ENCODE peak calls at places on chromosomes 3 and 15, in nine cellular contexts. One of them, this sample, is unnamed.

GRCh38 chr3:46926447-46926846 is 48.9 kb downstream of the PTH1R start:
- DNase-seq in upper lobe of right lung: no peak
- DNase-seq in fibroblast of lung: no peak
- DNase-seq in fibroblast of pulmonary artery: no peak
- DNase-seq in transverse colon: no peak
- DNase-seq in endodermal cell: no peak
- DNase-seq in brain microvascular endothelial cell: no peak
- DNase-seq in AG09309: no peak
- DNase-seq in heart right ventricle: no peak
- DNase-seq in this sample: no peak

GRCh38 chr3:69433938-69434263 is 48.0 kb upstream of the FRMD4B start:
- DNase-seq in upper lobe of right lung: no peak
- DNase-seq in fibroblast of lung: peak; percentile 32
- DNase-seq in fibroblast of pulmonary artery: no peak
- DNase-seq in transverse colon: no peak
- DNase-seq in endodermal cell: no peak
- DNase-seq in brain microvascular endothelial cell: no peak
- DNase-seq in AG09309: no peak
- DNase-seq in heart right ventricle: no peak
- DNase-seq in this sample: no peak

GRCh38 chr3:124411729-124412128 is 318.5 kb upstream of the UMPS start:
- DNase-seq in upper lobe of right lung: no peak
- DNase-seq in fibroblast of lung: no peak
- DNase-seq in fibroblast of pulmonary artery: no peak
- DNase-seq in transverse colon: no peak
- DNase-seq in endodermal cell: no peak
- DNase-seq in brain microvascular endothelial cell: no peak
- DNase-seq in AG09309: no peak
- DNase-seq in heart right ventricle: no peak
- DNase-seq in this sample: no peak

GRCh38 chr3:113695426-113695817 is 1.0 kb downstream of the USF3 start:
- DNase-seq in upper lobe of right lung: no peak
- DNase-seq in fibroblast of lung: peak; percentile 16
- DNase-seq in fibroblast of pulmonary artery: peak; percentile 7
- DNase-seq in transverse colon: no peak
- DNase-seq in endodermal cell: no peak
- DNase-seq in brain microvascular endothelial cell: no peak
- DNase-seq in AG09309: no peak
- DNase-seq in heart right ventricle: no peak
- DNase-seq in this sample: no peak

GRCh38 chr15:25170113-25170731 is 215.4 kb downstream of the SNRPN start:
- DNase-seq in upper lobe of right lung: peak; percentile 44
- DNase-seq in fibroblast of lung: no peak
- DNase-seq in fibroblast of pulmonary artery: no peak
- DNase-seq in transverse colon: no peak
- DNase-seq in endodermal cell: peak; percentile 11
- DNase-seq in brain microvascular endothelial cell: no peak
- DNase-seq in AG09309: no peak
- DNase-seq in heart right ventricle: peak; percentile 8
- DNase-seq in this sample: no peak

GRCh38 chr15:85507114-85507513 is 126.7 kb downstream of the AKAP13 start:
- DNase-seq in upper lobe of right lung: no peak
- DNase-seq in fibroblast of lung: no peak
- DNase-seq in fibroblast of pulmonary artery: no peak
- DNase-seq in transverse colon: no peak
- DNase-seq in endodermal cell: no peak
- DNase-seq in brain microvascular endothelial cell: no peak
- DNase-seq in AG09309: no peak
- DNase-seq in heart right ventricle: no peak
- DNase-seq in this sample: no peak

GRCh38 chr15:100986158-100986896 is 67.2 kb downstream of the LRRK1 start:
- DNase-seq in upper lobe of right lung: no peak
- DNase-seq in fibroblast of lung: no peak
- DNase-seq in fibroblast of pulmonary artery: no peak
- DNase-seq in transverse colon: peak; percentile 77
- DNase-seq in endodermal cell: no peak
- DNase-seq in brain microvascular endothelial cell: no peak
- DNase-seq in AG09309: no peak
- DNase-seq in heart right ventricle: no peak
- DNase-seq in this sample: peak; percentile 11

GRCh38 chr3:21894459-21895083 is 143.6 kb upstream of the ZNF385D start:
- DNase-seq in upper lobe of right lung: no peak
- DNase-seq in fibroblast of lung: peak; percentile 13
- DNase-seq in fibroblast of pulmonary artery: peak; percentile 57
- DNase-seq in transverse colon: no peak
- DNase-seq in endodermal cell: no peak
- DNase-seq in brain microvascular endothelial cell: peak; percentile 32
- DNase-seq in AG09309: no peak
- DNase-seq in heart right ventricle: no peak
- DNase-seq in this sample: peak; percentile 53

GRCh38 chr15:91408476-91409076 is 308.5 kb downstream of the SV2B start:
- DNase-seq in upper lobe of right lung: no peak
- DNase-seq in fibroblast of lung: peak; percentile 60
- DNase-seq in fibroblast of pulmonary artery: peak; percentile 28
- DNase-seq in transverse colon: no peak
- DNase-seq in endodermal cell: no peak
- DNase-seq in brain microvascular endothelial cell: no peak
- DNase-seq in AG09309: no peak
- DNase-seq in heart right ventricle: no peak
- DNase-seq in this sample: peak; percentile 19

GRCh38 chr15:62344806-62345539 is 179.9 kb upstream of the C2CD4B start:
- DNase-seq in upper lobe of right lung: no peak
- DNase-seq in fibroblast of lung: peak; percentile 73
- DNase-seq in fibroblast of pulmonary artery: peak; percentile 74
- DNase-seq in transverse colon: peak; percentile 73
- DNase-seq in endodermal cell: peak; percentile 89
- DNase-seq in brain microvascular endothelial cell: peak; percentile 37
- DNase-seq in AG09309: no peak
- DNase-seq in heart right ventricle: peak; percentile 25
- DNase-seq in this sample: peak; percentile 39

GRCh38 chr3:80190051-80190450 is 422.3 kb upstream of the ROBO1 start:
- DNase-seq in upper lobe of right lung: no peak
- DNase-seq in fibroblast of lung: peak; percentile 97
- DNase-seq in fibroblast of pulmonary artery: peak; percentile 94
- DNase-seq in transverse colon: no peak
- DNase-seq in endodermal cell: no peak
- DNase-seq in brain microvascular endothelial cell: peak; percentile 89
- DNase-seq in AG09309: peak; percentile 5
- DNase-seq in heart right ventricle: no peak
- DNase-seq in this sample: peak; percentile 76

GRCh38 chr15:68921926-68922325 is 8.4 kb upstream of the SPESP1 start:
- DNase-seq in upper lobe of right lung: no peak
- DNase-seq in fibroblast of lung: peak; percentile 1
- DNase-seq in fibroblast of pulmonary artery: no peak
- DNase-seq in transverse colon: no peak
- DNase-seq in endodermal cell: no peak
- DNase-seq in brain microvascular endothelial cell: no peak
- DNase-seq in AG09309: no peak
- DNase-seq in heart right ventricle: no peak
- DNase-seq in this sample: no peak

GRCh38 chr3:13403213-13403817 is 16.8 kb downstream of the NUP210 start:
- DNase-seq in upper lobe of right lung: no peak
- DNase-seq in fibroblast of lung: no peak
- DNase-seq in fibroblast of pulmonary artery: no peak
- DNase-seq in transverse colon: no peak
- DNase-seq in endodermal cell: no peak
- DNase-seq in brain microvascular endothelial cell: no peak
- DNase-seq in AG09309: no peak
- DNase-seq in heart right ventricle: no peak
- DNase-seq in this sample: no peak

GRCh38 chr3:69200384-69201068 is 78.1 kb upstream of the LMOD3 start:
- DNase-seq in upper lobe of right lung: no peak
- DNase-seq in fibroblast of lung: peak; percentile 65
- DNase-seq in fibroblast of pulmonary artery: peak; percentile 65
- DNase-seq in transverse colon: peak; percentile 73
- DNase-seq in endodermal cell: no peak
- DNase-seq in brain microvascular endothelial cell: peak; percentile 58
- DNase-seq in AG09309: no peak
- DNase-seq in heart right ventricle: no peak
- DNase-seq in this sample: peak; percentile 78

GRCh38 chr3:189363856-189364255 is 192.1 kb downstream of the TPRG1 start:
- DNase-seq in upper lobe of right lung: no peak
- DNase-seq in fibroblast of lung: peak; percentile 55
- DNase-seq in fibroblast of pulmonary artery: peak; percentile 18
- DNase-seq in transverse colon: no peak
- DNase-seq in endodermal cell: no peak
- DNase-seq in brain microvascular endothelial cell: no peak
- DNase-seq in AG09309: no peak
- DNase-seq in heart right ventricle: no peak
- DNase-seq in this sample: peak; percentile 55

GRCh38 chr3:126031981-126032471 is 51.9 kb downstream of the SLC41A3 start:
- DNase-seq in upper lobe of right lung: no peak
- DNase-seq in fibroblast of lung: no peak
- DNase-seq in fibroblast of pulmonary artery: no peak
- DNase-seq in transverse colon: no peak
- DNase-seq in endodermal cell: peak; percentile 57
- DNase-seq in brain microvascular endothelial cell: no peak
- DNase-seq in AG09309: no peak
- DNase-seq in heart right ventricle: no peak
- DNase-seq in this sample: no peak

GRCh38 chr3:52896613-52897012 is 735 bp downstream of the STIMATE start:
- DNase-seq in upper lobe of right lung: no peak
- DNase-seq in fibroblast of lung: no peak
- DNase-seq in fibroblast of pulmonary artery: no peak
- DNase-seq in transverse colon: no peak
- DNase-seq in endodermal cell: peak; percentile 71
- DNase-seq in brain microvascular endothelial cell: no peak
- DNase-seq in AG09309: no peak
- DNase-seq in heart right ventricle: no peak
- DNase-seq in this sample: no peak

GRCh38 chr3:64143399-64144130 is 81.7 kb downstream of the PRICKLE2 start:
- DNase-seq in upper lobe of right lung: no peak
- DNase-seq in fibroblast of lung: peak; percentile 84
- DNase-seq in fibroblast of pulmonary artery: peak; percentile 60
- DNase-seq in transverse colon: no peak
- DNase-seq in endodermal cell: peak; percentile 7
- DNase-seq in brain microvascular endothelial cell: peak; percentile 16
- DNase-seq in AG09309: peak; percentile 25
- DNase-seq in heart right ventricle: no peak
- DNase-seq in this sample: peak; percentile 83

GRCh38 chr15:45185903-45186770 is 1.6 kb downstream of the SHF start:
- DNase-seq in upper lobe of right lung: no peak
- DNase-seq in fibroblast of lung: peak; percentile 35
- DNase-seq in fibroblast of pulmonary artery: no peak
- DNase-seq in transverse colon: no peak
- DNase-seq in endodermal cell: no peak
- DNase-seq in brain microvascular endothelial cell: no peak
- DNase-seq in AG09309: no peak
- DNase-seq in heart right ventricle: no peak
- DNase-seq in this sample: no peak

GRCh38 chr15:52523192-52523591 is 5.5 kb downstream of the MYO5A start:
- DNase-seq in upper lobe of right lung: no peak
- DNase-seq in fibroblast of lung: peak; percentile 94
- DNase-seq in fibroblast of pulmonary artery: peak; percentile 52
- DNase-seq in transverse colon: no peak
- DNase-seq in endodermal cell: no peak
- DNase-seq in brain microvascular endothelial cell: peak; percentile 60
- DNase-seq in AG09309: peak; percentile 58
- DNase-seq in heart right ventricle: no peak
- DNase-seq in this sample: peak; percentile 86
- H3K4me3 ChIP-seq in upper lobe of right lung: no peak overlapping the region
- H3K4me3 ChIP-seq in fibroblast of lung: no peak overlapping the region
- H3K4me3 ChIP-seq in fibroblast of pulmonary artery: no peak overlapping the region
- H3K4me3 ChIP-seq in transverse colon: no peak overlapping the region
- H3K4me3 ChIP-seq in endodermal cell: no peak overlapping the region
- H3K4me3 ChIP-seq in brain microvascular endothelial cell: no peak overlapping the region
- H3K4me3 ChIP-seq in AG09309: no peak overlapping the region
- H3K4me3 ChIP-seq in heart right ventricle: no peak overlapping the region
- H3K4me3 ChIP-seq in this sample: no peak overlapping the region

DNA sequence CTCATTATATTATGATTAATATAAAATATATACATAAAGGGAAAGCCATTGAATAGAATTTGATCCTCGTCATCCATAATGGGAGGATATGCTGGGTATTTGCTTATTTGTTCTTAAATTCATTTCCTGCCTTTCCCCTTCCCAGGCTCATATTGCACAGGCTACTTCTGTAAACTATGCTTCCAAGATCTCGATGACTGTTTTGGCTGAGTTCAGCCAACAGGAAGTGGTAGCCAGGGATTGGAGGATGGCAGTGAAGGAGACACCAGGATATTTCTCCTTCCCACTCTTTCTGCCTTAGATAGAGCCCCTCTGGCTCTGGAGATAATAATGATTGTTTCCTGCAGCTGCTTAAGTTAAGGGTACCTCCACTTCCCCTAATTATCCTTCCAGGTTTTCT is 44.3 kb upstream of the DYNC1LI1 start:
- DNase-seq in upper lobe of right lung: no peak
- DNase-seq in fibroblast of lung: peak; percentile 68
- DNase-seq in fibroblast of pulmonary artery: peak; percentile 51
- DNase-seq in transverse colon: no peak
- DNase-seq in endodermal cell: no peak
- DNase-seq in brain microvascular endothelial cell: peak; percentile 31
- DNase-seq in AG09309: peak; percentile 8
- DNase-seq in heart right ventricle: no peak
- DNase-seq in this sample: peak; percentile 70
- TF ChIP-seq CTCF in upper lobe of right lung: no peak
- TF ChIP-seq CTCF in fibroblast of lung: no peak
- TF ChIP-seq CTCF in fibroblast of pulmonary artery: no peak
- TF ChIP-seq CTCF in transverse colon: no peak
- TF ChIP-seq CTCF in endodermal cell: no peak
- TF ChIP-seq CTCF in brain microvascular endothelial cell: no peak
- TF ChIP-seq CTCF in AG09309: no peak
- TF ChIP-seq CTCF in heart right ventricle: no peak
- TF ChIP-seq CTCF in this sample: no peak

GRCh38 chr3:145522893-145523651 is 637.9 kb downstream of the PLOD2 start:
- DNase-seq in upper lobe of right lung: peak; percentile 50
- DNase-seq in fibroblast of lung: no peak
- DNase-seq in fibroblast of pulmonary artery: no peak
- DNase-seq in transverse colon: no peak
- DNase-seq in endodermal cell: no peak
- DNase-seq in brain microvascular endothelial cell: no peak
- DNase-seq in AG09309: no peak
- DNase-seq in heart right ventricle: no peak
- DNase-seq in this sample: no peak

GRCh38 chr3:145518639-145519038 is 642.3 kb downstream of the PLOD2 start:
- DNase-seq in upper lobe of right lung: no peak
- DNase-seq in fibroblast of lung: no peak
- DNase-seq in fibroblast of pulmonary artery: no peak
- DNase-seq in transverse colon: no peak
- DNase-seq in endodermal cell: no peak
- DNase-seq in brain microvascular endothelial cell: no peak
- DNase-seq in AG09309: no peak
- DNase-seq in heart right ventricle: no peak
- DNase-seq in this sample: no peak

GRCh38 chr3:145522179-145522578 is 638.8 kb downstream of the PLOD2 start:
- DNase-seq in upper lobe of right lung: peak; percentile 40
- DNase-seq in fibroblast of lung: no peak
- DNase-seq in fibroblast of pulmonary artery: no peak
- DNase-seq in transverse colon: no peak
- DNase-seq in endodermal cell: no peak
- DNase-seq in brain microvascular endothelial cell: no peak
- DNase-seq in AG09309: no peak
- DNase-seq in heart right ventricle: no peak
- DNase-seq in this sample: no peak

GRCh38 chr3:145519598-145520078 is 641.3 kb downstream of the PLOD2 start:
- DNase-seq in upper lobe of right lung: no peak
- DNase-seq in fibroblast of lung: no peak
- DNase-seq in fibroblast of pulmonary artery: no peak
- DNase-seq in transverse colon: no peak
- DNase-seq in endodermal cell: no peak
- DNase-seq in brain microvascular endothelial cell: no peak
- DNase-seq in AG09309: no peak
- DNase-seq in heart right ventricle: no peak
- DNase-seq in this sample: no peak
- H3K4me3 ChIP-seq in upper lobe of right lung: no peak overlapping the region
- H3K4me3 ChIP-seq in fibroblast of lung: no peak overlapping the region
- H3K4me3 ChIP-seq in fibroblast of pulmonary artery: no peak overlapping the region
- H3K4me3 ChIP-seq in transverse colon: no peak overlapping the region
- H3K4me3 ChIP-seq in endodermal cell: no peak overlapping the region
- H3K4me3 ChIP-seq in brain microvascular endothelial cell: no peak overlapping the region
- H3K4me3 ChIP-seq in AG09309: no peak overlapping the region
- H3K4me3 ChIP-seq in heart right ventricle: no peak overlapping the region
- H3K4me3 ChIP-seq in this sample: no peak overlapping the region

GRCh38 chr15:82306791-82307713 is 42.2 kb downstream of the GOLGA6L10 start:
- DNase-seq in upper lobe of right lung: peak; percentile 38
- DNase-seq in fibroblast of lung: no peak
- DNase-seq in fibroblast of pulmonary artery: no peak
- DNase-seq in transverse colon: no peak
- DNase-seq in endodermal cell: peak; percentile 60
- DNase-seq in brain microvascular endothelial cell: no peak
- DNase-seq in AG09309: no peak
- DNase-seq in heart right ventricle: no peak
- DNase-seq in this sample: no peak
- TF ChIP-seq CTCF in upper lobe of right lung: no peak
- TF ChIP-seq CTCF in fibroblast of lung: peak; percentile 1
- TF ChIP-seq CTCF in fibroblast of pulmonary artery: no peak
- TF ChIP-seq CTCF in transverse colon: no peak
- TF ChIP-seq CTCF in endodermal cell: peak; percentile 61
- TF ChIP-seq CTCF in brain microvascular endothelial cell: peak; percentile 1
- TF ChIP-seq CTCF in AG09309: no peak
- TF ChIP-seq CTCF in heart right ventricle: no peak
- TF ChIP-seq CTCF in this sample: no peak